ENCODE peak calls at places on chromosomes 2 and 18, in nine cellular contexts. One of them, this sample, is unnamed.

GRCh38 chr2:216557413-216557812 is 58.8 kb downstream of the RPL37A start:
- DNase-seq in astrocyte of the spinal cord: no peak
- DNase-seq in HFF-Myc: no peak
- DNase-seq in Calu3: no peak
- DNase-seq in HEK293T: no peak
- DNase-seq in anterior cingulate cortex: no peak
- DNase-seq in AG09319: no peak
- DNase-seq in left cardiac atrium: no peak
- DNase-seq in NCI-H1092 treated with DMSO at 0.1 percent for 48 hours: no peak
- DNase-seq in this sample: no peak

GRCh38 chr18:36561046-36561445 is 263.5 kb downstream of the FHOD3 start:
- DNase-seq in astrocyte of the spinal cord: no peak
- DNase-seq in HFF-Myc: no peak
- DNase-seq in Calu3: no peak
- DNase-seq in HEK293T: no peak
- DNase-seq in anterior cingulate cortex: no peak
- DNase-seq in AG09319: no peak
- DNase-seq in left cardiac atrium: no peak
- DNase-seq in NCI-H1092 treated with DMSO at 0.1 percent for 48 hours: no peak
- DNase-seq in this sample: no peak

GRCh38 chr2:229301229-229301628 is 30.1 kb upstream of the PID1 start:
- DNase-seq in astrocyte of the spinal cord: no peak
- DNase-seq in HFF-Myc: no peak
- DNase-seq in Calu3: no peak
- DNase-seq in HEK293T: no peak
- DNase-seq in anterior cingulate cortex: no peak
- DNase-seq in AG09319: no peak
- DNase-seq in left cardiac atrium: no peak
- DNase-seq in NCI-H1092 treated with DMSO at 0.1 percent for 48 hours: no peak
- DNase-seq in this sample: no peak

GRCh38 chr2:159035790-159036411 is 67.5 kb downstream of the TANC1 start:
- DNase-seq in astrocyte of the spinal cord: peak
- DNase-seq in HFF-Myc: no peak
- DNase-seq in Calu3: peak
- DNase-seq in HEK293T: no peak
- DNase-seq in anterior cingulate cortex: no peak
- DNase-seq in AG09319: no peak
- DNase-seq in left cardiac atrium: no peak
- DNase-seq in NCI-H1092 treated with DMSO at 0.1 percent for 48 hours: peak
- DNase-seq in this sample: no peak

GRCh38 chr18:76437011-76437410 is 58.0 kb downstream of the ZNF516 start:
- DNase-seq in astrocyte of the spinal cord: no peak
- DNase-seq in HFF-Myc: no peak
- DNase-seq in Calu3: no peak
- DNase-seq in HEK293T: no peak
- DNase-seq in anterior cingulate cortex: no peak
- DNase-seq in AG09319: no peak
- DNase-seq in left cardiac atrium: no peak
- DNase-seq in NCI-H1092 treated with DMSO at 0.1 percent for 48 hours: no peak
- DNase-seq in this sample: no peak

GRCh38 chr2:60550151-60550983 is 3.1 kb downstream of the BCL11A start:
- DNase-seq in astrocyte of the spinal cord: peak
- DNase-seq in HFF-Myc: peak
- DNase-seq in Calu3: peak
- DNase-seq in HEK293T: peak
- DNase-seq in anterior cingulate cortex: peak
- DNase-seq in AG09319: peak
- DNase-seq in left cardiac atrium: peak
- DNase-seq in NCI-H1092 treated with DMSO at 0.1 percent for 48 hours: peak
- DNase-seq in this sample: peak

GRCh38 chr18:74083071-74083954 is 64.3 kb downstream of the FBXO15 start:
- DNase-seq in astrocyte of the spinal cord: no peak
- DNase-seq in HFF-Myc: no peak
- DNase-seq in Calu3: no peak
- DNase-seq in HEK293T: no peak
- DNase-seq in anterior cingulate cortex: no peak
- DNase-seq in AG09319: no peak
- DNase-seq in left cardiac atrium: no peak
- DNase-seq in NCI-H1092 treated with DMSO at 0.1 percent for 48 hours: no peak
- DNase-seq in this sample: no peak

GRCh38 chr2:54942373-54942772 is 107.9 kb downstream of the RTN4 start:
- DNase-seq in astrocyte of the spinal cord: no peak
- DNase-seq in HFF-Myc: no peak
- DNase-seq in Calu3: no peak
- DNase-seq in HEK293T: no peak
- DNase-seq in anterior cingulate cortex: no peak
- DNase-seq in AG09319: no peak
- DNase-seq in left cardiac atrium: no peak
- DNase-seq in NCI-H1092 treated with DMSO at 0.1 percent for 48 hours: no peak
- DNase-seq in this sample: no peak

GRCh38 chr2:218217366-218218309 is 649 bp downstream of the ARPC2 start:
- DNase-seq in astrocyte of the spinal cord: no peak
- DNase-seq in HFF-Myc: no peak
- DNase-seq in Calu3: peak
- DNase-seq in HEK293T: peak
- DNase-seq in anterior cingulate cortex: peak
- DNase-seq in AG09319: no peak
- DNase-seq in left cardiac atrium: peak
- DNase-seq in NCI-H1092 treated with DMSO at 0.1 percent for 48 hours: no peak
- DNase-seq in this sample: no peak